ENCODE peak calls at places on chromosomes 6 and 20, in ten cellular contexts. A is HFF-Myc; K is skeletal muscle cell; F is T-helper 2 cell; I is occipital lobe; Z is activated CD4-positive, alpha-beta T cell treated with anti-CD3 and anti-CD28 coated beads for 36 hours; M is COR-L47; C is EL; O is NCI-H2081; N is iPS-NIHi11. R is an unnamed sample.

GRCh38 chr6:46010771-46011170 is 4.9 kb downstream of the CLIC5 start:
- DNase-seq in F (peak), K (no peak), N (no peak), O (no peak), I (no peak), Z (peak), M (no peak), C (no peak), A (no peak), R (no peak)

GRCh38 chr6:31513456-31514165 is 15.2 kb upstream of the MCCD1 start:
- DNase-seq in Z (no peak), A (no peak), I (no peak), C (peak), N (no peak), O (no peak), K (no peak), M (no peak), F (no peak), R (no peak)

GRCh38 chr6:168408504-168409136 is 32.4 kb upstream of the SMOC2 start:
- DNase-seq in Z (no peak), C (no peak), F (no peak), I (no peak), N (no peak), O (no peak), M (no peak), A (no peak), K (no peak), R (no peak)

GRCh38 chr20:37911838-37912273 is 8.9 kb downstream of the VSTM2L start:
- DNase-seq in O (peak), N (peak), I (peak), Z (peak), C (peak), F (peak), A (peak), M (peak), K (no peak), R (peak)

GRCh38 chr6:151004415-151005024 is 139.0 kb downstream of the MTHFD1L start:
- DNase-seq in K (peak), C (peak), N (no peak), A (peak), Z (no peak), I (no peak), O (peak), M (peak), F (peak), R (no peak)

GRCh38 chr20:38724603-38725457 is 544 bp downstream of the SLC32A1 start:
- DNase-seq in C (no peak), I (no peak), N (peak), O (no peak), A (no peak), K (no peak), M (no peak), Z (peak), F (no peak), R (no peak)

GRCh38 chr6:109772961-109773431 is 81.9 kb downstream of the FIG4 start:
- DNase-seq in Z (no peak), I (no peak), K (peak), M (peak), A (no peak), F (no peak), O (peak), N (no peak), C (peak), R (no peak)

GRCh38 chr6:117465691-117466090 is 16.8 kb upstream of the DCBLD1 start:
- DNase-seq in C (no peak), A (no peak), K (no peak), I (no peak), F (peak), Z (peak), N (no peak), M (no peak), O (no peak), R (no peak)

GRCh38 chr6:25118038-25118437 is 161.1 kb upstream of the CARMIL1 start:
- DNase-seq in A (no peak), F (peak), Z (no peak), C (no peak), O (no peak), M (no peak), K (no peak), I (no peak), N (no peak), R (no peak)

GRCh38 chr6:90677440-90677839 is 90.6 kb upstream of the MAP3K7 start:
- DNase-seq in Z (no peak), O (peak), K (no peak), A (no peak), I (no peak), C (no peak), F (no peak), N (no peak), M (peak), R (no peak)

GRCh38 chr6:152186840-152187239 is 379.4 kb downstream of the ESR1 start:
- DNase-seq in A (no peak), N (no peak), Z (no peak), F (no peak), C (no peak), O (no peak), M (no peak), I (no peak), K (no peak), R (no peak)

GRCh38 chr6:21869085-21869771 is 275.7 kb downstream of the SOX4 start:
- DNase-seq in F (no peak), A (no peak), Z (no peak), M (no peak), N (no peak), K (no peak), I (no peak), O (no peak), C (no peak), R (no peak)

GRCh38 chr6:133435065-133435728 is 194.0 kb downstream of the EYA4 start:
- DNase-seq in Z (no peak), M (no peak), C (no peak), O (no peak), F (no peak), N (no peak), A (no peak), I (no peak), K (no peak), R (no peak)

GRCh38 chr6:25958700-25959162 is 3.9 kb upstream of the TRIM38 start:
- DNase-seq in Z (no peak), A (no peak), O (no peak), N (no peak), F (peak), I (no peak), C (no peak), M (no peak), K (no peak), R (no peak)

GRCh38 chr6:68760486-68760885 is 125.4 kb downstream of the ADGRB3 start:
- DNase-seq in I (no peak), O (peak), F (no peak), N (no peak), Z (no peak), A (no peak), C (no peak), K (no peak), M (no peak), R (no peak)

GRCh38 chr6:44593539-44593944 is 206.0 kb downstream of the CDC5L start:
- DNase-seq in M (peak), O (peak), C (peak), Z (peak), F (peak), K (peak), I (no peak), A (peak), N (peak), R (no peak)

GRCh38 chr6:107667790-107668189 is 156.3 kb downstream of the SCML4 start:
- DNase-seq in O (no peak), K (no peak), Z (no peak), N (no peak), M (no peak), F (no peak), A (no peak), C (no peak), I (no peak), R (no peak)

GRCh38 chr6:143936986-143937765 is 70.9 kb downstream of the PLAGL1 start:
- DNase-seq in M (no peak), N (no peak), A (no peak), I (no peak), C (no peak), F (no peak), Z (no peak), K (no peak), O (no peak), R (no peak)

GRCh38 chr20:56414842-56415765 is 3.0 kb downstream of the CASS4 start:
- DNase-seq in F (peak), O (no peak), N (no peak), C (peak), M (no peak), A (no peak), I (no peak), K (peak), Z (peak), R (no peak)

GRCh38 chr6:40882321-40882720 is 156.7 kb downstream of the UNC5CL start:
- DNase-seq in M (peak), A (no peak), C (no peak), Z (no peak), K (no peak), I (no peak), N (no peak), O (peak), F (no peak), R (no peak)

GRCh38 chr6:152071843-152072242 is 264.4 kb downstream of the ESR1 start:
- DNase-seq in F (no peak), I (no peak), M (no peak), C (no peak), Z (no peak), O (no peak), N (no peak), K (no peak), A (no peak), R (no peak)

GRCh38 chr6:19549109-19549508 is 288.1 kb upstream of the ID4 start:
- DNase-seq in K (no peak), I (no peak), N (no peak), M (no peak), A (no peak), Z (no peak), C (no peak), O (no peak), F (no peak), R (no peak)

R was measured in dorsolateral prefrontal cortex.